ENCODE peak calls at places on chromosome 5, in eight cellular contexts. G, X, L, W, F, T, D and M are unnamed samples.

GRCh38 chr5:95110112-95110511 is 174.8 kb downstream of the MCTP1 start:
- DNase-seq in X (no peak), W (no peak), T (no peak), L (no peak), F (no peak), G (no peak), D (no peak), M (no peak)

GRCh38 chr5:172107606-172108005 is 80.4 kb downstream of the STK10 start:
- DNase-seq in L (peak; percentile 84), F (no peak), D (peak; percentile 40), G (no peak), W (no peak), T (no peak), X (peak; percentile 41), M (no peak)

GRCh38 chr5:116942622-116943021 is 368.0 kb upstream of the SEMA6A start:
- DNase-seq in D (no peak), W (no peak), F (no peak), G (no peak), T (no peak), X (no peak), L (no peak), M (no peak)

GRCh38 chr5:37166197-37166596 is 83.0 kb downstream of the CPLANE1 start:
- DNase-seq in F (no peak), W (no peak), L (no peak), D (no peak), T (no peak), G (no peak), X (no peak), M (no peak)

GRCh38 chr5:125484272-125485002 is 738.0 kb upstream of the ZNF608 start:
- DNase-seq in X (peak; percentile 80), F (peak; percentile 9), G (peak; percentile 87), L (peak; percentile 93), W (peak; percentile 52), D (peak; percentile 15), T (peak; percentile 28), M (no peak)

GRCh38 chr5:37549411-37549810 is 170.3 kb downstream of the WDR70 start:
- DNase-seq in X (no peak), F (no peak), D (no peak), G (no peak), W (no peak), T (no peak), L (no peak), M (no peak)

GRCh38 chr5:40514986-40515385 is 164.7 kb upstream of the PTGER4 start:
- DNase-seq in W (no peak), X (no peak), F (no peak), D (no peak), G (no peak), L (no peak), T (no peak), M (no peak)

GRCh38 chr5:172276214-172276613 is 7.3 kb downstream of the UBTD2 start:
- DNase-seq in W (no peak), G (no peak), L (peak; percentile 41), D (no peak), F (no peak), X (no peak), T (no peak), M (no peak)

GRCh38 chr5:56677693-56678092 is 137.7 kb upstream of the MAP3K1 start:
- DNase-seq in L (no peak), D (no peak), X (no peak), T (no peak), F (no peak), G (no peak), W (no peak), M (no peak)

GRCh38 chr5:141703133-141703561 is 21.1 kb upstream of the ARAP3 start:
- DNase-seq in D (no peak), F (peak; percentile 21), L (no peak), W (no peak), X (no peak), T (no peak), G (no peak), M (no peak)

GRCh38 chr5:65190328-65191053 is 291.2 kb downstream of the ADAMTS6 start:
- DNase-seq in G (no peak), F (no peak), L (peak; percentile 99), T (no peak), D (no peak), W (no peak), X (no peak), M (no peak)

GRCh38 chr5:2909035-2909434 is 157.6 kb upstream of the IRX2 start:
- DNase-seq in X (no peak), L (no peak), W (no peak), G (no peak), D (no peak), F (no peak), T (no peak), M (no peak)

GRCh38 chr5:89313804-89314588 is 431.0 kb upstream of the MEF2C start:
- DNase-seq in T (no peak), D (no peak), W (no peak), F (no peak), L (peak; percentile 96), G (no peak), X (no peak), M (no peak)

GRCh38 chr5:34597034-34597433 is 59.1 kb upstream of the RAI14 start:
- DNase-seq in G (no peak), W (no peak), F (no peak), T (no peak), X (no peak), D (no peak), L (no peak), M (no peak)

GRCh38 chr5:172749881-172750608 is 20.9 kb downstream of the DUSP1 start:
- DNase-seq in X (peak; percentile 92), W (peak; percentile 66), G (no peak), T (no peak), F (no peak), D (no peak), L (no peak), M (no peak)

GRCh38 chr5:65209341-65209740 is 272.4 kb downstream of the ADAMTS6 start:
- DNase-seq in X (no peak), G (no peak), L (peak; percentile 96), T (no peak), F (no peak), D (no peak), W (no peak), M (no peak)

DNA sequence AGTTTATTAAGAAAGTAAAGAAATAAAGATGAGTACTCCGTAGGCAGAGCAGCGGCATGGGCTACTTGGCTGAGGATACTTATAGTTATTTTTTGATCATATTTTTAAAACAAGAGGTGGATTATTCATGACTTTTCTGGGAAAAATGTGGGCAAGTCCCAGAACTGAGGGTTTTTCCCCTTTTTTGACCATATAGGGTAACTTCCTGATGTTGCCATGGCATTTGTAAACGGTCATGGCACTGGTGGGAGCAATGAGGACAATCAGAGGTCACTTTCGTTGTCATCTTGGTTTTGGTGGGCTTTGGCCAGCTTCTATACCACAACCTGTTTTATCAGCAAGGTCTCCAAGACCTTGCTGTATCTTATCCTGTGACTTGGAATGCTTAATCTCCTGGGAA is 5.2 kb upstream of the BASP1 start:
- DNase-seq in D (no peak), T (no peak), X (no peak), L (no peak), G (no peak), W (no peak), F (no peak), M (no peak)
- H3K4me1 ChIP-seq in D (peaks cover 23% of the 10 kb centered on the region), T (no peaks in the 10 kb centered on the region), X (no peaks in the 10 kb centered on the region), L (peaks cover 1% of the 10 kb centered on the region), G (no peaks in the 10 kb centered on the region), W (no peaks in the 10 kb centered on the region), F (peaks cover 54% of the 10 kb centered on the region), M (no peaks in the 10 kb centered on the region)

GRCh38 chr5:169591636-169592035 is 8.1 kb downstream of the SPDL1 start:
- DNase-seq in W (no peak), G (no peak), T (no peak), D (no peak), X (no peak), L (peak; percentile 88), F (no peak), M (no peak)

GRCh38 chr5:169592937-169593650 is 9.5 kb downstream of the SPDL1 start:
- DNase-seq in F (no peak), G (no peak), D (no peak), L (no peak), X (no peak), W (no peak), T (no peak), M (no peak)

GRCh38 chr5:169590602-169591001 is 7.0 kb downstream of the SPDL1 start:
- DNase-seq in D (no peak), F (no peak), W (no peak), G (no peak), X (no peak), L (no peak), T (no peak), M (no peak)

GRCh38 chr5:169599451-169599850 is 15.9 kb downstream of the SPDL1 start:
- DNase-seq in T (no peak), F (no peak), W (no peak), D (no peak), X (no peak), L (peak; percentile 40), G (no peak), M (no peak)

DNA sequence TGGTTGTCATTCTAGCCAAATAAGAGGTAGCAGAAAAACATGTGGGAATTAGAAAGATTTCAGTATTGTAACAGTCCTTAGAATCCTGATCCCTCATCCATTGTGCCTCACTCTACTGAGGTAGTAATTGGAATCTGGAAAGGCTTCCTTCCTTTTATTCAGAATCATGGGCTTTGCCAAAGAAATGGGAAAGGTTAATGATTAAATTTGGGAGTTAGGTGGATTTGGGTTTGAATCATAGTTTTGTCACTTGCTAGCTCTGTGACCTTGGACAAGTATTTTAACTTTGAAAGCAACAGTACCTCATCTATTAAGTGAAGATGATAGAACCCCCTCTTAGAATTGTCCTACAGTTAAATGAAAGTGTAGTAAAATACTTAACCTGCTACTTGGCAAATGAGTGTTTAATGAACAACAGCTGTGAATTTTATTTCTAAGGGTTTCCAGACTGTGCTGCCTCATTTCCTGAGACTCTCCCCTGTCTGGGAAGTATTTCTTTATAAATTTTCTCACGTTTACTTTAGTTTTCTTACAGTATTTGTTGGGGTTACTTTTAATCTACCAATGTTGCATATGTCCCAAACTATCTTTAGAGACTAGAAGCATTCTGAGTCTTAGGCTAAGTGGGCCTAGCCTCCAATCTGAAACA is 11.7 kb downstream of the SPDL1 start:
- DNase-seq in W (no peak), L (no peak), X (no peak), G (no peak), D (no peak), T (no peak), F (no peak), M (no peak)
- H3K36me3 ChIP-seq in W (no peaks in the 10 kb centered on the region), L (peaks cover 9% of the 10 kb centered on the region), X (peaks cover 17% of the 10 kb centered on the region), G (peaks cover 91% of the 10 kb centered on the region), D (peaks cover 87% of the 10 kb centered on the region), T (no peaks in the 10 kb centered on the region), F (peaks cover 72% of the 10 kb centered on the region), M (peaks cover 18% of the 10 kb centered on the region)

DNA sequence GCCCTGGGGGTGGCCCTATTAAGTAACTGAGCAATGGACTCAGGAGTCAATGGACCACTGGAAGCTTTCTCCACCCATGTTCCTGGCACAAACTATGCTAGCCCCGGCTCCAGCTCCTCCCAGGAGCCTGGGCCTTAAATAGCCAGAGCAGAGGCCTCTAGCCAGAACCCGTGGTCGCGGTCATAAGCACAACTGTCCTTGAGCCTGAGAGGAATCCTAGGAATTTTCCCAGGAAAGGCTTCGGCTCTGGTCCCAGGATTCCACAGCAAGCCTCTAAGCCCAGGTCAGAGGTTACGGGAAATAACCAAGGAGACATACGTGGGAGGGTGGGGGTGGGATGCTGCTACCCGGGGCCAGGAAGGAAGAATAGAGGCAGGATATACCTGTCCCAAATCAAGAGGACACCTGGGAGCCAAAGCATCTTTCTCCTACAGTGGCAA is 5.5 kb downstream of the SEPTIN8 start:
- DNase-seq in L (peak; percentile 67), T (no peak), G (no peak), X (no peak), W (peak; percentile 43), F (peak; percentile 77), D (peak; percentile 34), M (no peak)
- H3K4me3 ChIP-seq in L (no peak overlapping the region), T (no peak overlapping the region), G (no peak overlapping the region), X (no peak overlapping the region), W (no peak overlapping the region), F (no peak overlapping the region), D (no peak overlapping the region), M (no peak overlapping the region)

GRCh38 chr5:119274767-119275130 is 81.1 kb upstream of the TNFAIP8 start:
- DNase-seq in F (no peak), G (no peak), W (no peak), D (no peak), T (no peak), X (no peak), L (peak; percentile 88), M (no peak)
- H3K4me1 ChIP-seq in F (peaks cover 10% of the 10 kb centered on the region), G (no peaks in the 10 kb centered on the region), W (peaks cover 7% of the 10 kb centered on the region), D (peaks cover under 1% of the 10 kb centered on the region), T (peaks cover 9% of the 10 kb centered on the region), X (no peaks in the 10 kb centered on the region), L (peaks cover 13% of the 10 kb centered on the region), M (peaks cover 1% of the 10 kb centered on the region)